ENCODE peak calls at places on chromosome 5, in four cellular contexts. E, J, Z and T are unnamed samples.

GRCh38 chr5:72138943-72139467 is 31.7 kb downstream of the MAP1B start:
- DNase-seq in E (peak; percentile 15), Z (peak; percentile 22), J (no peak), T (no peak)

GRCh38 chr5:177444106-177445051 is 2.2 kb upstream of the PRR7 start:
- DNase-seq in Z (no peak), E (no peak), J (no peak), T (no peak)

GRCh38 chr5:127846884-127847283 is 143.7 kb downstream of the CCDC192 start:
- DNase-seq in Z (no peak), E (no peak), J (no peak), T (no peak)

GRCh38 chr5:157387683-157388093 is 72.3 kb upstream of the NIPAL4 start:
- DNase-seq in J (peak; percentile 23), Z (no peak), E (no peak), T (no peak)

GRCh38 chr5:60402161-60402785 is 297.7 kb downstream of the DEPDC1B start:
- DNase-seq in Z (no peak), E (no peak), J (no peak), T (no peak)

GRCh38 chr5:106167766-106168165 is 1503.0 kb downstream of the EFNA5 start:
- DNase-seq in J (no peak), Z (no peak), E (no peak), T (no peak)

GRCh38 chr5:127839496-127840197 is 136.5 kb downstream of the CCDC192 start:
- DNase-seq in E (no peak), J (no peak), Z (no peak), T (no peak)

GRCh38 chr5:88660326-88660946 is 222.5 kb downstream of the MEF2C start:
- DNase-seq in J (no peak), E (no peak), Z (no peak), T (no peak)

GRCh38 chr5:160922311-160922710 is 70.3 kb upstream of the ATP10B start:
- DNase-seq in E (no peak), Z (no peak), J (no peak), T (no peak)

GRCh38 chr5:91079037-91079436 is 304.1 kb downstream of the ARRDC3 start:
- DNase-seq in E (peak; percentile 20), J (no peak), Z (no peak), T (no peak)

GRCh38 chr5:137359941-137360340 is 139.2 kb downstream of the SPOCK1 start:
- DNase-seq in Z (no peak), J (no peak), E (no peak), T (no peak)

GRCh38 chr5:169158764-169159163 is 142.2 kb downstream of the SLIT3 start:
- DNase-seq in J (no peak), Z (no peak), E (no peak), T (no peak)

GRCh38 chr5:153756540-153756939 is 266.1 kb downstream of the GRIA1 start:
- DNase-seq in E (no peak), J (no peak), Z (peak; percentile 13), T (no peak)

GRCh38 chr5:143201589-143201988 is 201.9 kb downstream of the NR3C1 start:
- DNase-seq in Z (no peak), J (peak; percentile 76), E (no peak), T (no peak)

GRCh38 chr5:97979740-97980139 is 793.7 kb upstream of the RGMB start:
- DNase-seq in J (no peak), Z (no peak), E (no peak), T (no peak)

GRCh38 chr5:139696894-139697658 is 48.9 kb downstream of the CXXC5 start:
- DNase-seq in Z (peak; percentile 92), E (no peak), J (peak; percentile 70), T (no peak)

GRCh38 chr5:34500236-34500836 is 155.8 kb upstream of the RAI14 start:
- DNase-seq in J (peak; percentile 30), Z (no peak), E (no peak), T (no peak)

GRCh38 chr5:62112689-62113220 is 193.3 kb upstream of the KIF2A start:
- DNase-seq in E (no peak), J (no peak), Z (no peak), T (no peak)

GRCh38 chr5:152221721-152222629 is 183.1 kb downstream of the NMUR2 start:
- DNase-seq in E (no peak), Z (no peak), J (no peak), T (no peak)

GRCh38 chr5:135847976-135848375 is 13.5 kb downstream of the SLC25A48 start:
- DNase-seq in E (no peak), J (no peak), Z (no peak), T (no peak)

GRCh38 chr5:150044334-150044681 is 42.0 kb downstream of the CSF1R start:
- DNase-seq in J (no peak), Z (no peak), E (no peak), T (no peak)

GRCh38 chr5:425714-426113 is 17.3 kb upstream of the EXOC3 start:
- DNase-seq in E (no peak), J (no peak), Z (no peak), T (no peak)

GRCh38 chr5:36889264-36889663 is 12.7 kb downstream of the NIPBL start:
- DNase-seq in J (no peak), Z (no peak), E (no peak), T (no peak)

GRCh38 chr5:139903450-139903804 is 107.8 kb downstream of the PSD2 start:
- DNase-seq in Z (no peak), E (no peak), J (no peak), T (no peak)

GRCh38 chr5:32767948-32768427 is 56.9 kb downstream of the NPR3 start:
- DNase-seq in E (no peak), J (peak; percentile 80), Z (no peak), T (no peak)

GRCh38 chr5:23269981-23270380 is 237.4 kb upstream of the PRDM9 start:
- DNase-seq in Z (no peak), J (no peak), E (no peak), T (no peak)

GRCh38 chr5:38648703-38649291 is 92.4 kb upstream of the LIFR start:
- DNase-seq in E (no peak), Z (no peak), J (no peak), T (no peak)

GRCh38 chr5:108747111-108748009 is at the start of gene FER:
- DNase-seq in E (peak; percentile 58), J (peak; percentile 12), Z (peak; percentile 39), T (peak; percentile 23)
- TF ChIP-seq FOXK2 in E (no peak), J (no peak), Z (peak; percentile 42), T (no peak)

GRCh38 chr5:131264453-131265200 is 774 bp downstream of the CDC42SE2 start:
- DNase-seq in E (no peak), Z (peak; percentile 43), J (no peak), T (peak; percentile 27)
- TF ChIP-seq TARDBP in E (no peak), Z (no peak), J (no peak), T (no peak)

DNA sequence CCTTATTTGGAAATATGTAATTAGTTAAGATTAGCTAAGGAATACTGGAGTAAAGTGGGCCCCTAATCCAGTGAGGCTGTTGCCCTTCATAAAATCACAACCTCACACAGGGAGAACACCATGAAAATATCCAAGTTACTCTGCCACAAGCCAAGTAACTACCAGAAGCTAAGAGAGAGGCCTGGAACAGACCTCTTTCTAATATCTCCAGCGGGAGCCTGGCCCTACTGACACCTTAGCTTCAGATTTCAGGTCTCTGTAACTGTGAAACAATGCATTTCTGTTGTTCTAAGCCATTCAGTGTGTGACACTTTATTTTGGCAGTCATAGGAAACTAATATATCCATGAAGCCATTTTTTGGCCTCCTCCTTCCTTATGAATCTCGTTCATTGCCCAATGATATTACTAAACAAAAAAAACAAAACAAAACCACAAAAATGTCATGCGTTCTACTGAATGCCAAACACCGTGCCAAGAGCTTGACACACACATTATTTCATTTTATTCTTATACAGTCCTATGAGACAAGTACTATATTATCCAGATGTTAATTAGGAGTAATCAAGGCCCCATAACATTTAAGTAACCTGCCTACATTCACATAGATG is 699.0 kb downstream of the MAT2B start:
- DNase-seq in E (no peak), Z (no peak), J (no peak), T (no peak)
- TF ChIP-seq SP1 in E (no peak), Z (no peak), J (no peak), T (no peak)

GRCh38 chr5:10538103-10538788 is 25.6 kb upstream of the ANKRD33B start:
- DNase-seq in Z (no peak), E (no peak), J (no peak), T (no peak)

GRCh38 chr5:10535237-10535530 is 28.7 kb upstream of the ANKRD33B start:
- DNase-seq in E (no peak), Z (no peak), J (no peak), T (no peak)

GRCh38 chr5:10537614-10538013 is 26.3 kb upstream of the ANKRD33B start:
- DNase-seq in J (no peak), Z (no peak), E (no peak), T (no peak)

GRCh38 chr5:10536511-10536910 is 27.4 kb upstream of the ANKRD33B start:
- DNase-seq in Z (peak; percentile 51), J (no peak), E (no peak), T (no peak)

GRCh38 chr5:10536931-10537579 is 26.8 kb upstream of the ANKRD33B start:
- DNase-seq in E (no peak), J (no peak), Z (no peak), T (no peak)
- TF ChIP-seq FOXK2 in E (no peak), J (no peak), Z (no peak), T (no peak)

GRCh38 chr5:172141949-172142319 is 46.1 kb downstream of the STK10 start:
- DNase-seq in Z (no peak), J (no peak), E (no peak), T (no peak)
- TF ChIP-seq TARDBP in Z (no peak), J (no peak), E (no peak), T (no peak)

GRCh38 chr5:134131165-134131564 is 16.7 kb downstream of the TCF7 start:
- DNase-seq in E (no peak), Z (no peak), J (no peak), T (no peak)

GRCh38 chr5:134133213-134133994 is 18.9 kb downstream of the TCF7 start:
- DNase-seq in Z (no peak), J (no peak), E (no peak), T (no peak)

GRCh38 chr5:134131578-134132350 is 17.3 kb downstream of the TCF7 start:
- DNase-seq in Z (no peak), J (no peak), E (no peak), T (no peak)

GRCh38 chr5:134133995-134134541 is 19.6 kb downstream of the TCF7 start:
- DNase-seq in E (no peak), J (no peak), Z (no peak), T (no peak)

GRCh38 chr5:134132372-134133212 is 18.1 kb downstream of the TCF7 start:
- DNase-seq in E (peak; percentile 92), J (no peak), Z (no peak), T (no peak)
- TF ChIP-seq SP1 in E (peak; percentile 75), J (no peak), Z (no peak), T (no peak)

GRCh38 chr5:146548781-146549449 is 32.9 kb upstream of the GPR151 start:
- DNase-seq in Z (no peak), J (no peak), E (no peak), T (no peak)
- TF ChIP-seq FOXK2 in Z (no peak), J (no peak), E (no peak), T (no peak)

DNA sequence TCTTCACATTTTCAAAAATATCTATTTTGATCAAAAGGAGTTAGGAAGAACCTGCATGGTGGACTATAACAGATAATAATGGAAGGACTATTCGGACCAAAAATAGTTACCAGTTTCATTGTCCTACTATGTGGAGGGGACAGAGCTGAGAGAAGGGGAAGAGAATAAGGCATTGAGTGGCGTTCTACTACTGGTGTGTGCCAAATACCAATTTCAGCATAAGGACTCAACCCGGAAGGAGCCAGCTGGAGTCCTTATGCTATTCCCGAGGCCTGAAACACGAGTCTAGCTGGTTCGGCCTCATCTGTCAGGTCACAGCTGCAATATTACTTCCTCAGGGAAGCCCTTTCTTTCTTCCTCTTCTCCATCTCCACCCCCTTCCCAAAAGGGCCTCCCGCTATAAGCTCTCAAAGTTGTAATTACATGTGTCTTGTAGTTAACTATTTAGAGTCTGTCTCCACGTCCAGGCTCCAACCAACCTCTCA is 20.5 kb upstream of the FER start:
- DNase-seq in Z (peak; percentile 27), E (no peak), J (no peak), T (no peak)
- TF ChIP-seq TARDBP in Z (no peak), E (no peak), J (no peak), T (no peak)